ENCODE peak calls at places on chromosomes 4 and X, in seven cellular contexts. R is adrenal gland, Z is PC-9, Q is heart left ventricle, J is Peyer's patch, A is IMR-90, F is thyroid gland. B is an unnamed sample. For H3K4me1, the result is how much of the 10 kb centered on the place peaks cover.

GRCh38 chr4:186150926-186151325 is 40.4 kb upstream of the CYP4V2 start:
- DNase-seq in R (no peak), Z (no peak), Q (no peak), J (no peak), A (no peak), F (no peak), B (no peak)

GRCh38 chr4:37758226-37758625 is 68.3 kb upstream of the PGM2 start:
- DNase-seq in R (peak), Z (peak), Q (no peak), J (no peak), A (peak), F (no peak), B (no peak)

GRCh38 chr4:37666625-37667071 is 19.5 kb downstream of the RELL1 start:
- DNase-seq in R (peak), Z (peak), Q (no peak), J (peak), A (peak), F (no peak), B (peak)

GRCh38 chr4:53702334-53703266 is 111.3 kb upstream of the LNX1 start:
- DNase-seq in R (peak), Z (peak), Q (peak), J (peak), A (peak), F (peak), B (peak)

GRCh38 chr4:8069102-8069752 is 89.4 kb downstream of the ABLIM2 start:
- DNase-seq in R (no peak), Z (no peak), Q (no peak), J (no peak), A (no peak), F (no peak), B (no peak)

GRCh38 chr4:13750594-13750993 is 123.1 kb upstream of the BOD1L1 start:
- DNase-seq in R (no peak), Z (peak), Q (no peak), J (peak), A (no peak), F (no peak), B (no peak)

GRCh38 chrX:100264200-100264599 is 145.9 kb downstream of the PCDH19 start:
- DNase-seq in R (no peak), Z (no peak), Q (no peak), J (no peak), A (no peak), F (no peak), B (no peak)

GRCh38 chrX:3639236-3639635 is 74.2 kb downstream of the PRKX start:
- DNase-seq in R (no peak), Z (no peak), Q (no peak), J (no peak), A (no peak), F (no peak), B (no peak)

GRCh38 chr4:109913842-109914241 is 1.2 kb downstream of the EGF start:
- DNase-seq in R (no peak), Z (no peak), Q (no peak), J (no peak), A (no peak), F (no peak), B (no peak)

GRCh38 chr4:187422655-187423054 is 572.9 kb upstream of the ZFP42 start:
- DNase-seq in R (no peak), Z (no peak), Q (no peak), J (no peak), A (no peak), F (no peak), B (no peak)

GRCh38 chr4:74369860-74370259 is 4.9 kb downstream of the EREG start:
- DNase-seq in R (no peak), Z (no peak), Q (no peak), J (no peak), A (no peak), F (no peak), B (no peak)

GRCh38 chr4:174537634-174538033 is 15.3 kb upstream of the HPGD start:
- DNase-seq in R (no peak), Z (no peak), Q (no peak), J (no peak), A (no peak), F (no peak), B (no peak)

GRCh38 chrX:10725071-10725470 is 104.7 kb upstream of the MID1 start:
- DNase-seq in R (no peak), Z (no peak), Q (no peak), J (no peak), A (peak), F (no peak), B (no peak)

GRCh38 chrX:108028854-108029253 is 16.0 kb upstream of the VSIG1 start:
- DNase-seq in R (no peak), Z (no peak), Q (no peak), J (no peak), A (no peak), F (no peak), B (no peak)

GRCh38 chr4:1509366-1509765 is 103.1 kb upstream of the NKX1-1 start:
- DNase-seq in R (no peak), Z (no peak), Q (no peak), J (no peak), A (no peak), F (no peak), B (peak)

GRCh38 chr4:140005699-140006098 is 148.3 kb downstream of the MAML3 start:
- DNase-seq in R (no peak), Z (no peak), Q (no peak), J (no peak), A (no peak), F (no peak), B (no peak)

GRCh38 chrX:37755073-37755472 is 24.8 kb upstream of the CYBB start:
- DNase-seq in R (no peak), Z (no peak), Q (no peak), J (peak), A (no peak), F (no peak), B (no peak)

GRCh38 chrX:13899607-13900006 is 82.7 kb upstream of the GPM6B start:
- DNase-seq in R (peak), Z (peak), Q (no peak), J (no peak), A (peak), F (peak), B (no peak)

GRCh38 chrX:20527458-20528099 is 260.9 kb upstream of the RPS6KA3 start:
- DNase-seq in R (peak), Z (no peak), Q (peak), J (no peak), A (peak), F (peak), B (no peak)

GRCh38 chrX:151701531-151701930 is 6.3 kb downstream of the PRRG3 start:
- DNase-seq in R (no peak), Z (no peak), Q (no peak), J (peak), A (no peak), F (no peak), B (no peak)

GRCh38 chr4:144399927-144400326 is 246.0 kb upstream of the HHIP start:
- DNase-seq in R (peak), Z (peak), Q (no peak), J (no peak), A (peak), F (no peak), B (no peak)

GRCh38 chrX:41589634-41590270 is 99.0 kb upstream of the GPR34 start:
- DNase-seq in R (no peak), Z (no peak), Q (no peak), J (no peak), A (peak), F (no peak), B (no peak)

GRCh38 chr4:88528861-88529260 is 5.3 kb upstream of the PYURF start:
- DNase-seq in R (no peak), Z (no peak), Q (no peak), J (no peak), A (no peak), F (no peak), B (no peak)

GRCh38 chr4:187961171-187961570 is 34.4 kb upstream of the ZFP42 start:
- DNase-seq in R (no peak), Z (no peak), Q (no peak), J (no peak), A (no peak), F (no peak), B (no peak)

GRCh38 chrX:154717824-154718223 is 33.1 kb downstream of the GAB3 start:
- DNase-seq in R (no peak), Z (no peak), Q (no peak), J (peak), A (peak), F (no peak), B (no peak)

GRCh38 chr4:159410076-159410777 is 307.3 kb downstream of the RAPGEF2 start:
- DNase-seq in R (no peak), Z (peak), Q (no peak), J (no peak), A (peak), F (no peak), B (no peak)

GRCh38 chr4:98448923-98449322 is 187.7 kb downstream of the RAP1GDS1 start:
- DNase-seq in R (no peak), Z (no peak), Q (peak), J (peak), A (no peak), F (no peak), B (no peak)
- H3K4me1 ChIP-seq in R (under half), Z (under half), Q (under half), J (under half), A (under half), F (under half), B (under half)

DNA sequence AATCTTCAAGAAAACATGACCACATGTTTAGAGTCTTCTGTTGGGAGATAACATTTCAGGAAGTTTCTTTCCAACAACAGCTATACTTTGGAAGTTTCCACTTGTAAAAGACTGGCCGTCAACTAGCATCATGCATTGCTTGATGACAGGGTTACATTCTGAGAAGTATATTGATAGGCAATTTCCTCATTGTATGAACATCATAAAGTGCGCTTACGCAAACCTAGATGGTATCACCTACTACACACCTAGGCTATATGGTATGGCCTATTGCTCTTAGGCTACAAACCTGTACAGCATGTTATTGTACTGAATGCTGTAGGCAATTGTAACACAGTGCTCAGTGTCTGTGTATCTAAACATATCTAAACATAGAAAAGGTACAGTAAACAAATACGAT is 25.4 kb upstream of the CD40LG start:
- DNase-seq in R (no peak), Z (no peak), Q (no peak), J (no peak), A (no peak), F (no peak), B (no peak)
- TF ChIP-seq CTCF in R (no peak), Z (no peak), Q (no peak), J (no peak), A (no peak), F (no peak), B (no peak)

DNA sequence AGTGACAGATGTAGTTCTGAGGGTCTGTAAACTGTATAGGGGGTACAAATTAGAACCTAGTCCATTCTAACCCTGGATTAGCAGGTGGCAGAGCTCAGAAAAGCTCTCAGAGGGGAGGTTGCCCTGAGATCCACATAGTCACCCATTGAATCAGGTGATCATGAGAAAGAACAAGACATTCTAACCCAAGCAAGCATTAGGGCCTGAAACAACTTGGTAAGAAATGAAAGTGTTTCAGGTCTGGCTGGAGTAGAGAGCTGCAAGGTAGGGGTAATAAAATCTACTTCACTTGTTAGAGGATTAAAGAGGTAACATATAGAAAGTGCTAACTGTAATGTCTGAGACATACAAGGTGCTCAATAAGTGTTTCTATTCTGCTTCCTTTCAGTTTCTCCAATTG is 8.8 kb upstream of the BMP2K start:
- DNase-seq in R (no peak), Z (no peak), Q (no peak), J (no peak), A (no peak), F (no peak), B (no peak)
- H3K4me1 ChIP-seq in R (under half), Z (under half), Q (under half), J (under half), A (under half), F (under half), B (under half)

GRCh38 chr4:166169111-166169510 is 296.1 kb downstream of the TLL1 start:
- DNase-seq in R (no peak), Z (no peak), Q (no peak), J (no peak), A (no peak), F (no peak), B (no peak)
- TF ChIP-seq CTCF in R (no peak), Z (no peak), Q (no peak), J (no peak), A (no peak), F (no peak), B (no peak)

DNA sequence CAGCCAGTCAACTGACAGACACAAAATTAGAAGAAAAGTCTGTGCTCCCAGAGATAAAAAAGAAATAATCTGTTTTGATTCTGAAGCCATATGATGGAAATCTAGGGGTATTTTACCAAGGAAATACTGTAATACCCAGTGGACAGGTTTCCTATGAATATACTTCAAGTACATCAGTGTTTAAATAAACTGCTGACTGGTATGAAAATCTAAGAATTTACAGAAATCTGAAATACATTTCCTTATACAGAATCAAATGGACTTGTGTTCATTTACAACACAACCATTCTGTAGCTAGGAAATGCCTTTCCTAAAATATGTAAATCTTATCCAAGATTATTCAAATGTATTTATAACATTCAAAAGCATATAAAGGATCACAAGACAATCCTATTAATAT is 13.4 kb downstream of the YTHDC1 start:
- DNase-seq in R (no peak), Z (no peak), Q (no peak), J (no peak), A (no peak), F (no peak), B (no peak)
- H3K4me1 ChIP-seq in R (half or more), Z (under half), Q (under half), J (under half), A (under half), F (under half), B (under half)

GRCh38 chrX:47200385-47201150 is 6.9 kb downstream of the UBA1 start:
- DNase-seq in R (peak), Z (no peak), Q (peak), J (peak), A (peak), F (no peak), B (no peak)
- TF ChIP-seq CTCF in R (peak), Z (no peak), Q (no peak), J (no peak), A (peak), F (no peak), B (no peak)

GRCh38 chrX:123685273-123685672 is 47.6 kb downstream of the THOC2 start:
- DNase-seq in R (no peak), Z (no peak), Q (no peak), J (no peak), A (no peak), F (no peak), B (no peak)
- H3K4me1 ChIP-seq in R (under half), Z (under half), Q (under half), J (under half), A (under half), F (under half), B (under half)

B was measured in left lung.